ENCODE peak calls at places on chromosome 16, in eight cellular contexts. One of them, this sample, is unnamed. For H3K4me1, the result is how much of the 10 kb centered on the place peaks cover.

GRCh38 chr16:87850009-87851006 is 19.0 kb downstream of the SLC7A5 start:
- DNase-seq in body of pancreas: peak
- DNase-seq in Peyer's patch: peak
- DNase-seq in heart left ventricle: peak
- DNase-seq in breast epithelium: no peak
- DNase-seq in PC-3: peak
- DNase-seq in cardiac muscle cell: peak
- DNase-seq in SK-N-SH: peak
- DNase-seq in this sample: peak

GRCh38 chr16:24045641-24046040 is 209.9 kb downstream of the PRKCB start:
- DNase-seq in breast epithelium: no peak
- DNase-seq in heart left ventricle: no peak
- DNase-seq in PC-3: peak
- DNase-seq in Peyer's patch: no peak
- DNase-seq in SK-N-SH: peak
- DNase-seq in cardiac muscle cell: peak
- DNase-seq in body of pancreas: no peak
- DNase-seq in this sample: no peak

GRCh38 chr16:89437251-89437987 is 52.9 kb downstream of the ANKRD11 start:
- DNase-seq in Peyer's patch: no peak
- DNase-seq in PC-3: no peak
- DNase-seq in heart left ventricle: no peak
- DNase-seq in SK-N-SH: no peak
- DNase-seq in breast epithelium: no peak
- DNase-seq in cardiac muscle cell: no peak
- DNase-seq in body of pancreas: no peak
- DNase-seq in this sample: no peak

GRCh38 chr16:89090669-89091426 is 2.8 kb upstream of the ACSF3 start:
- DNase-seq in breast epithelium: no peak
- DNase-seq in SK-N-SH: no peak
- DNase-seq in Peyer's patch: no peak
- DNase-seq in heart left ventricle: no peak
- DNase-seq in cardiac muscle cell: no peak
- DNase-seq in PC-3: no peak
- DNase-seq in body of pancreas: no peak
- DNase-seq in this sample: peak

GRCh38 chr16:80973991-80974390 is 32.7 kb downstream of the CMC2 start:
- DNase-seq in heart left ventricle: no peak
- DNase-seq in body of pancreas: no peak
- DNase-seq in cardiac muscle cell: no peak
- DNase-seq in Peyer's patch: no peak
- DNase-seq in PC-3: peak
- DNase-seq in breast epithelium: no peak
- DNase-seq in SK-N-SH: no peak
- DNase-seq in this sample: no peak

GRCh38 chr16:67529639-67530012 is 997 bp downstream of the RIPOR1 start:
- DNase-seq in PC-3: no peak
- DNase-seq in heart left ventricle: no peak
- DNase-seq in SK-N-SH: peak
- DNase-seq in breast epithelium: no peak
- DNase-seq in body of pancreas: no peak
- DNase-seq in Peyer's patch: no peak
- DNase-seq in cardiac muscle cell: no peak
- DNase-seq in this sample: peak

GRCh38 chr16:15879255-15879804 is 9.1 kb downstream of the CEP20 start:
- DNase-seq in body of pancreas: no peak
- DNase-seq in breast epithelium: no peak
- DNase-seq in PC-3: peak
- DNase-seq in Peyer's patch: no peak
- DNase-seq in SK-N-SH: no peak
- DNase-seq in heart left ventricle: no peak
- DNase-seq in cardiac muscle cell: no peak
- DNase-seq in this sample: peak

GRCh38 chr16:22086440-22086839 is 5.9 kb upstream of the VWA3A start:
- DNase-seq in breast epithelium: no peak
- DNase-seq in SK-N-SH: no peak
- DNase-seq in heart left ventricle: no peak
- DNase-seq in cardiac muscle cell: no peak
- DNase-seq in PC-3: no peak
- DNase-seq in body of pancreas: no peak
- DNase-seq in Peyer's patch: no peak
- DNase-seq in this sample: no peak

GRCh38 chr16:1674751-1675664 is 3.1 kb upstream of the JPT2 start:
- DNase-seq in cardiac muscle cell: no peak
- DNase-seq in SK-N-SH: no peak
- DNase-seq in Peyer's patch: no peak
- DNase-seq in breast epithelium: no peak
- DNase-seq in heart left ventricle: no peak
- DNase-seq in PC-3: peak
- DNase-seq in body of pancreas: no peak
- DNase-seq in this sample: peak

GRCh38 chr16:66006485-66006884 is 360.0 kb upstream of the CDH5 start:
- DNase-seq in SK-N-SH: no peak
- DNase-seq in body of pancreas: no peak
- DNase-seq in heart left ventricle: no peak
- DNase-seq in PC-3: no peak
- DNase-seq in Peyer's patch: no peak
- DNase-seq in breast epithelium: no peak
- DNase-seq in cardiac muscle cell: peak
- DNase-seq in this sample: no peak

GRCh38 chr16:15874745-15875314 is 13.6 kb downstream of the CEP20 start:
- DNase-seq in cardiac muscle cell: peak
- DNase-seq in breast epithelium: peak
- DNase-seq in Peyer's patch: no peak
- DNase-seq in SK-N-SH: peak
- DNase-seq in body of pancreas: peak
- DNase-seq in PC-3: peak
- DNase-seq in heart left ventricle: peak
- DNase-seq in this sample: no peak

GRCh38 chr16:11632455-11632921 is 35.8 kb upstream of the SNN start:
- DNase-seq in cardiac muscle cell: peak
- DNase-seq in body of pancreas: peak
- DNase-seq in Peyer's patch: no peak
- DNase-seq in heart left ventricle: peak
- DNase-seq in breast epithelium: peak
- DNase-seq in SK-N-SH: no peak
- DNase-seq in PC-3: no peak
- DNase-seq in this sample: peak

GRCh38 chr16:78147846-78148535 is 48.5 kb downstream of the WWOX start:
- DNase-seq in PC-3: no peak
- DNase-seq in Peyer's patch: no peak
- DNase-seq in SK-N-SH: no peak
- DNase-seq in cardiac muscle cell: no peak
- DNase-seq in breast epithelium: no peak
- DNase-seq in heart left ventricle: no peak
- DNase-seq in body of pancreas: no peak
- DNase-seq in this sample: no peak

GRCh38 chr16:56936950-56937349 is 5.0 kb downstream of the HERPUD1 start:
- DNase-seq in body of pancreas: no peak
- DNase-seq in cardiac muscle cell: no peak
- DNase-seq in Peyer's patch: no peak
- DNase-seq in PC-3: no peak
- DNase-seq in heart left ventricle: no peak
- DNase-seq in breast epithelium: no peak
- DNase-seq in SK-N-SH: no peak
- DNase-seq in this sample: no peak

GRCh38 chr16:56938664-56939513 is 6.9 kb downstream of the HERPUD1 start:
- DNase-seq in SK-N-SH: no peak
- DNase-seq in Peyer's patch: peak
- DNase-seq in cardiac muscle cell: no peak
- DNase-seq in body of pancreas: no peak
- DNase-seq in heart left ventricle: no peak
- DNase-seq in PC-3: no peak
- DNase-seq in breast epithelium: no peak
- DNase-seq in this sample: no peak

GRCh38 chr16:56941092-56941491 is 9.2 kb downstream of the HERPUD1 start:
- DNase-seq in Peyer's patch: no peak
- DNase-seq in cardiac muscle cell: no peak
- DNase-seq in breast epithelium: no peak
- DNase-seq in PC-3: no peak
- DNase-seq in heart left ventricle: no peak
- DNase-seq in body of pancreas: no peak
- DNase-seq in SK-N-SH: no peak
- DNase-seq in this sample: no peak

GRCh38 chr16:56941856-56942331 is 10.0 kb downstream of the HERPUD1 start:
- DNase-seq in SK-N-SH: no peak
- DNase-seq in Peyer's patch: no peak
- DNase-seq in breast epithelium: no peak
- DNase-seq in cardiac muscle cell: no peak
- DNase-seq in body of pancreas: no peak
- DNase-seq in heart left ventricle: no peak
- DNase-seq in PC-3: no peak
- DNase-seq in this sample: no peak

GRCh38 chr16:56939801-56940200 is 7.9 kb downstream of the HERPUD1 start:
- DNase-seq in SK-N-SH: no peak
- DNase-seq in cardiac muscle cell: no peak
- DNase-seq in PC-3: no peak
- DNase-seq in body of pancreas: no peak
- DNase-seq in heart left ventricle: no peak
- DNase-seq in breast epithelium: no peak
- DNase-seq in Peyer's patch: no peak
- DNase-seq in this sample: no peak
- H3K27ac ChIP-seq in SK-N-SH: no peak
- H3K27ac ChIP-seq in cardiac muscle cell: no peak
- H3K27ac ChIP-seq in PC-3: no peak
- H3K27ac ChIP-seq in body of pancreas: peak
- H3K27ac ChIP-seq in heart left ventricle: no peak
- H3K27ac ChIP-seq in breast epithelium: no peak
- H3K27ac ChIP-seq in Peyer's patch: peak
- H3K27ac ChIP-seq in this sample: peak

GRCh38 chr16:51114369-51114768 is 36.7 kb downstream of the SALL1 start:
- DNase-seq in SK-N-SH: no peak
- DNase-seq in cardiac muscle cell: no peak
- DNase-seq in PC-3: no peak
- DNase-seq in heart left ventricle: no peak
- DNase-seq in Peyer's patch: no peak
- DNase-seq in breast epithelium: no peak
- DNase-seq in body of pancreas: no peak
- DNase-seq in this sample: no peak

GRCh38 chr16:51119576-51120288 is 31.3 kb downstream of the SALL1 start:
- DNase-seq in PC-3: no peak
- DNase-seq in heart left ventricle: no peak
- DNase-seq in cardiac muscle cell: no peak
- DNase-seq in Peyer's patch: no peak
- DNase-seq in body of pancreas: no peak
- DNase-seq in SK-N-SH: no peak
- DNase-seq in breast epithelium: no peak
- DNase-seq in this sample: no peak

GRCh38 chr16:51113254-51114125 is 37.6 kb downstream of the SALL1 start:
- DNase-seq in breast epithelium: no peak
- DNase-seq in heart left ventricle: no peak
- DNase-seq in SK-N-SH: no peak
- DNase-seq in cardiac muscle cell: no peak
- DNase-seq in body of pancreas: no peak
- DNase-seq in Peyer's patch: no peak
- DNase-seq in PC-3: no peak
- DNase-seq in this sample: no peak

GRCh38 chr16:51112311-51112710 is 38.8 kb downstream of the SALL1 start:
- DNase-seq in PC-3: no peak
- DNase-seq in SK-N-SH: no peak
- DNase-seq in Peyer's patch: no peak
- DNase-seq in cardiac muscle cell: no peak
- DNase-seq in heart left ventricle: no peak
- DNase-seq in breast epithelium: no peak
- DNase-seq in body of pancreas: no peak
- DNase-seq in this sample: no peak

GRCh38 chr16:51116353-51116752 is 34.7 kb downstream of the SALL1 start:
- DNase-seq in body of pancreas: no peak
- DNase-seq in breast epithelium: no peak
- DNase-seq in PC-3: no peak
- DNase-seq in cardiac muscle cell: no peak
- DNase-seq in SK-N-SH: no peak
- DNase-seq in heart left ventricle: no peak
- DNase-seq in Peyer's patch: no peak
- DNase-seq in this sample: no peak
- H3K4me1 ChIP-seq in body of pancreas: under half
- H3K4me1 ChIP-seq in breast epithelium: under half
- H3K4me1 ChIP-seq in PC-3: under half
- H3K4me1 ChIP-seq in cardiac muscle cell: under half
- H3K4me1 ChIP-seq in SK-N-SH: under half
- H3K4me1 ChIP-seq in heart left ventricle: under half
- H3K4me1 ChIP-seq in Peyer's patch: under half
- H3K4me1 ChIP-seq in this sample: under half

DNA sequence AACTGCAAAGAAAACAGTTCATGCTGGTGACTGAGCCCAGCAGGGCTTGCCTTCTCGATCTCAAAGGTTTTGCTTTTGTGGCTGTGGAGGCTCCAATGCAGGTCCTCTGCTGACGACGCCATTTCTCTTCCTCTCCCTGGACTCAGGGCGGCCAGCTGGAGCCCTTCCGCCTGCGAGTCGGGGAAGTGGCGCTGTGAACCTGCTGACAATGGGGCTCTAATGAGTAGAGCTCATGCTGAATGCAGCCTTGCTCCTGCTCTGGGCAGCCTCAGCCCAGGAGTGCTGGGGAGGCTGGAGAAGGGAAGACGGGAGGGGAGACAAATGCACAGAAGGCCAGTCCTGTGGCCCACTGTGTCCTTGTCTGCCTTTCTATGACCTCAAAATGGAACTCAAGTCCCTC is 43.8 kb downstream of the VAC14 start:
- DNase-seq in Peyer's patch: no peak
- DNase-seq in cardiac muscle cell: no peak
- DNase-seq in body of pancreas: no peak
- DNase-seq in breast epithelium: no peak
- DNase-seq in SK-N-SH: no peak
- DNase-seq in PC-3: no peak
- DNase-seq in heart left ventricle: no peak
- DNase-seq in this sample: no peak
- TF ChIP-seq CTCF in Peyer's patch: no peak
- TF ChIP-seq CTCF in cardiac muscle cell: no peak
- TF ChIP-seq CTCF in body of pancreas: no peak
- TF ChIP-seq CTCF in breast epithelium: no peak
- TF ChIP-seq CTCF in SK-N-SH: no peak
- TF ChIP-seq CTCF in PC-3: no peak
- TF ChIP-seq CTCF in heart left ventricle: no peak
- TF ChIP-seq CTCF in this sample: no peak

DNA sequence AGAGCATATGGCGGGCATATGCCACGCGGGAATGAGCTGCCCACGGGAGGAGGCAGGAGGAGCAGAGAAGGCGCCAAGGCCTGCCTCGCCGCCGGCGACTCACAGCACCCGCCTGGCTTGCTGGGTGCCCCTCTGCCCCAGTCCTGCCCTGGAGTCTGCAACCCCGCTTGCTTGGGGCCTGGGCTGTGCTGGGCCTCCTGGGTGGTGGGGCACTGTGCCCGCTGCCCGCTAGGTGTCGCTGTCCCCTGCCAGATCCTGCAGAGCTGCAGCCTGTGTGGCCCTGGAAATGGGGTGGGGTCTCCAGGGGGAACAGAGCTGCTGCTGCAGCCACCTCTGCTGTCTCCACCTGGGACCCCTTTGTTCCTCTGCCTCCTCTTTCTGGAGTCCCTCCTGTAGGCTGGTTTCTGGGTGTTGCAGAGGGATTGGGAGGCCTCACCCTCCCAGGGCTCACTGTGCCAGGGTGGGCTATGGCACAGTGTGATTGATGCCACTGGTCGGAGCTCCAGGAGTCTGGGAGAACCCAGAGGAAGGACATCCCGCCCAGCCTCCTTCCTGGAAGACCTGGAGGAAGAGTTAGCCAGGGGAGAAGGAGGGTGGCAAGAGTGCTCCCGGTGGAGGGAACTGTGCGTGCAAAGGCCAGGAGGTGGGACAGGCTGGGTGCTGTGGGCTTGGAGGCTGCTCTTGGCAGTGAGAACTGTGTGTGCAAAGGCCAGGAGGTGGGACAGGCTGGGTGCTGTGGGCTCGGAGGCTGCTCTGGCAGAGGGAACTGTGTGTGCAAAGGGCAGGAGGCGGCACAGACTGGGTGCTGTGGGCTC is 141.1 kb upstream of the CIBAR2 start:
- DNase-seq in body of pancreas: peak
- DNase-seq in cardiac muscle cell: peak
- DNase-seq in Peyer's patch: peak
- DNase-seq in PC-3: peak
- DNase-seq in heart left ventricle: no peak
- DNase-seq in breast epithelium: no peak
- DNase-seq in SK-N-SH: peak
- DNase-seq in this sample: peak
- H3K27ac ChIP-seq in body of pancreas: no peak
- H3K27ac ChIP-seq in cardiac muscle cell: no peak
- H3K27ac ChIP-seq in Peyer's patch: no peak
- H3K27ac ChIP-seq in PC-3: no peak
- H3K27ac ChIP-seq in heart left ventricle: no peak
- H3K27ac ChIP-seq in breast epithelium: no peak
- H3K27ac ChIP-seq in SK-N-SH: peak
- H3K27ac ChIP-seq in this sample: no peak

This sample was measured in osteoblast.